ENCODE peak calls at places on chromosomes 1 and 21, in six cellular contexts. K is B cell, B is fibroblast of the aortic adventitia, A is prostate gland, F is upper lobe of right lung, T is breast epithelium. M is an unnamed sample.

GRCh38 chr1:220299337-220299736 is 27.1 kb upstream of the RAB3GAP2 start:
- DNase-seq in K (no peak), B (no peak), A (no peak), F (no peak), T (no peak), M (no peak)

GRCh38 chr1:33902486-33903209 is 38.8 kb downstream of the HMGB4 start:
- DNase-seq in K (no peak), B (peak), A (no peak), F (no peak), T (no peak), M (no peak)

GRCh38 chr1:219563568-219563967 is 49.3 kb downstream of the ZC3H11B start:
- DNase-seq in K (no peak), B (no peak), A (no peak), F (no peak), T (no peak), M (no peak)

GRCh38 chr1:157407367-157407766 is 144.9 kb downstream of the FCRL5 start:
- DNase-seq in K (no peak), B (no peak), A (no peak), F (no peak), T (no peak), M (no peak)

GRCh38 chr1:22341791-22342605 is 109.7 kb upstream of the ZBTB40 start:
- DNase-seq in K (no peak), B (peak), A (peak), F (no peak), T (no peak), M (no peak)

GRCh38 chr21:39927304-39927886 is 60.2 kb downstream of the PCP4 start:
- DNase-seq in K (no peak), B (no peak), A (no peak), F (no peak), T (no peak), M (no peak)

GRCh38 chr1:170819781-170820180 is 115.6 kb upstream of the MROH9 start:
- DNase-seq in K (no peak), B (no peak), A (no peak), F (no peak), T (no peak), M (no peak)

GRCh38 chr1:42931108-42931539 is 27.5 kb downstream of the SLC2A1 start:
- DNase-seq in K (peak), B (peak), A (no peak), F (peak), T (no peak), M (peak)

GRCh38 chr1:10629091-10629815 is 154.5 kb downstream of the PEX14 start:
- DNase-seq in K (no peak), B (no peak), A (no peak), F (peak), T (no peak), M (no peak)

GRCh38 chr1:241837901-241838300 is 10.1 kb upstream of the EXO1 start:
- DNase-seq in K (no peak), B (peak), A (no peak), F (no peak), T (no peak), M (no peak)

GRCh38 chr21:44511938-44512275 is 28.1 kb downstream of the KRTAP10-1 start:
- DNase-seq in K (no peak), B (no peak), A (no peak), F (no peak), T (no peak), M (no peak)

GRCh38 chr1:154557939-154558609 is 388 bp downstream of the UBE2Q1 start:
- DNase-seq in K (no peak), B (no peak), A (peak), F (peak), T (peak), M (peak)

GRCh38 chr21:41956926-41957729 is 3.3 kb upstream of the C2CD2 start:
- DNase-seq in K (no peak), B (peak), A (no peak), F (no peak), T (no peak), M (peak)

GRCh38 chr1:28062806-28063205 is 25.6 kb downstream of the EYA3 start:
- DNase-seq in K (no peak), B (no peak), A (no peak), F (no peak), T (no peak), M (no peak)

GRCh38 chr1:180941518-180942275 is 29.0 kb downstream of the KIAA1614 start:
- DNase-seq in K (no peak), B (no peak), A (no peak), F (no peak), T (no peak), M (no peak)

GRCh38 chr1:218380125-218380977 is 35.2 kb downstream of the TGFB2 start:
- DNase-seq in K (no peak), B (peak), A (peak), F (no peak), T (peak), M (no peak)

GRCh38 chr1:119713538-119714456 is 2.1 kb downstream of the PHGDH start:
- DNase-seq in K (no peak), B (peak), A (no peak), F (no peak), T (no peak), M (no peak)

GRCh38 chr1:60679524-60679923 is 402.8 kb upstream of the NFIA start:
- DNase-seq in K (no peak), B (no peak), A (no peak), F (no peak), T (no peak), M (no peak)

GRCh38 chr1:166822385-166822784 is 16.9 kb upstream of the POGK start:
- DNase-seq in K (no peak), B (no peak), A (no peak), F (no peak), T (no peak), M (no peak)

GRCh38 chr1:55331355-55331754 is 116.2 kb upstream of the USP24 start:
- DNase-seq in K (no peak), B (no peak), A (no peak), F (no peak), T (no peak), M (no peak)

GRCh38 chr1:201740609-201741231 is 88.2 kb upstream of the IPO9 start:
- DNase-seq in K (peak), B (no peak), A (no peak), F (no peak), T (no peak), M (no peak)

GRCh38 chr1:1014896-1015681 is 1.8 kb downstream of the ISG15 start:
- DNase-seq in K (no peak), B (no peak), A (no peak), F (no peak), T (no peak), M (no peak)

GRCh38 chr1:155938220-155938627 is 3.2 kb upstream of the RXFP4 start:
- DNase-seq in K (peak), B (peak), A (peak), F (no peak), T (no peak), M (peak)

GRCh38 chr1:220274122-220274855 is 2.0 kb upstream of the RAB3GAP2 start:
- DNase-seq in K (no peak), B (peak), A (no peak), F (no peak), T (peak), M (no peak)

GRCh38 chr1:19563336-19564097 is 78.2 kb upstream of the CAPZB start:
- DNase-seq in K (no peak), B (peak), A (peak), F (peak), T (peak), M (no peak)

GRCh38 chr21:17501107-17502006 is 11.5 kb upstream of the CXADR start:
- DNase-seq in K (no peak), B (no peak), A (no peak), F (no peak), T (no peak), M (no peak)

GRCh38 chr1:150564051-150564991 is 15.1 kb downstream of the MCL1 start:
- DNase-seq in K (no peak), B (peak), A (no peak), F (no peak), T (peak), M (no peak)

GRCh38 chr1:107640207-107640606 is 324.8 kb downstream of the VAV3 start:
- DNase-seq in K (no peak), B (no peak), A (no peak), F (no peak), T (no peak), M (no peak)

GRCh38 chr1:19084206-19084738 is 125.8 kb downstream of the UBR4 start:
- DNase-seq in K (no peak), B (no peak), A (no peak), F (no peak), T (no peak), M (no peak)

GRCh38 chr1:204415351-204415750 is 3.7 kb upstream of the PPP1R15B start:
- DNase-seq in K (no peak), B (no peak), A (no peak), F (no peak), T (no peak), M (no peak)

GRCh38 chr1:9371391-9371935 is 78.8 kb downstream of the SPSB1 start:
- DNase-seq in K (no peak), B (peak), A (peak), F (no peak), T (peak), M (no peak)

GRCh38 chr1:154598871-154599635 is 8.9 kb downstream of the ADAR start:
- DNase-seq in K (no peak), B (peak), A (no peak), F (no peak), T (no peak), M (no peak)

GRCh38 chr1:202901555-202901954 is 12.6 kb upstream of the RABIF start:
- DNase-seq in K (no peak), B (no peak), A (no peak), F (no peak), T (no peak), M (no peak)

GRCh38 chr1:54842206-54842915 is 41.2 kb upstream of the TTC22 start:
- DNase-seq in K (no peak), B (no peak), A (no peak), F (peak), T (peak), M (no peak)

GRCh38 chr1:206924549-206925115 is 2.9 kb upstream of the FCMR start:
- DNase-seq in K (no peak), B (no peak), A (no peak), F (no peak), T (no peak), M (peak)

DNA sequence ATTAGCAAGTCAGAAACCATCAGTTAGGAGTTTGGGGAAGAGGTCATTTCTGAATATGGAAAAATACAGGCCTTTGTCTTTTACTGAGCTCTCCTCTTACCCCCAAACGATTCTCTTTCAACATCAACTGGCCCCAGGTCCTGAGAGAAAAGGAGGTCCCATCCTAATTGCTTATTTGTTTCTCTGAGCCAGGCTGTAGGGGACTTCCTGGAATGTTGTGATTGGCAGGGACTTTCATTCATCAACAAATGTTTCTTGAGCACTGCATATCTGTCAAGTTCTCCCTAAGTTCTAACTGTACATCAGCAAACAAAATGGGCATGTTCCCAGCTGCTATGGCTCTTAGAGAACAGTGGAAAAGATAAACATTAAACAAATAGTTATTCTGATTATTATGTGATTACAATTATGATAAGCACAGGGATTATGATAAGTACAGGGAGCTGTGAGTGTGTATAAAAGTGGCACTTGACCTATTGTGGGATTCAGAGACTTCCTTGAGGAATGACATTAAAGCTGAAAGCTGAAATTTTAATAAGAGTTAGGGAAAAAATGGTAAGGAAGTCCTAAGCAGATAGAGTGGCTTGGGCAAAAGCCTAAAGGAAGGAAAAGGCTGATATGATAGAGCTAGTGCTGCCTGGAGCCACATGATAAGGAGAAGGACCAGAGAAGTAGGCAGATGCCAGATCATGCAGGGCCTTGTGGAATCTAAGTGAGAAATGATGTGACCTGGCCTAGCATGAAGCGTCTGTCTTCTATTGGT is 11.6 kb downstream of the GPX7 start:
- DNase-seq in K (no peak), B (no peak), A (no peak), F (no peak), T (no peak), M (no peak)
- TF ChIP-seq CTCF in K (no peak), B (no peak), A (no peak), F (no peak), T (no peak), M (no peak)

DNA sequence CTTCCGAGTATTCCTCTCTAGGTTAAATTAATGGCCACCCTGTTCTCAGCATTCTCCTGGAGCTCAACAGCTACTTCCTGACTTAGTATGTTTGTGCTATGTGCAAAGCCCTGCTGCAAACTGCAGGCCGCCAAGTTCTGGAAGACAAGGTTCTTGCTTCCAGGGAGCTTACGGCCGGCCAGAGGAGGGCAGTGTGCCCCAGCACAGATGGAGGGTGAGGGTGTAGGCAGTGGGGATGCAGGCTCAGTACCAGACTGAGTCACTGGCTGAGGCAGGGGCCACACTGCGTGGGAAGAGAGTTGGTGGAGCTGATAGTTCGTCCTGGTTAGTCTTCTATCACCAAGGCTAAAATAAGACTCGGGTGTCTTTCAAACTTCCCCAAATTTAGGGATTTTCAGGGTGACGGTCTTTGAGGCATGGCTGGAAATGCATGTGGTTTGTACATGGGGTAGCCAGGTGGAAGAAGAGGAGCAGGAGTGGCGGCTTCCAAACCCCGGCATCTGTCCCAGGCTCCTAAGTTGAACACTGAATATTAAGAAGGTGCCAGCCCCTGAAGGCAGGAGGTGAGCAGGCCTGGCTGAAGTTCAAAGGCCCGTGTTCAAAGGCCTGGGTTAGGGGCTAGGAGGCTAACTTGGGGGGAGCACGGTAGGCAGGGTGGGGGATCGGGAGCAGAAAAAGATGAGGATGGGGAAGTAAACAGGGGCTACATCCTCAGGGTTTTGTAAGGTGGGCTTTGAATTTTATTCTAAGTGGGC is 42.9 kb downstream of the ELK4 start:
- DNase-seq in K (no peak), B (peak), A (no peak), F (peak), T (no peak), M (no peak)
- TF ChIP-seq CTCF in K (no peak), B (peak), A (peak), F (peak), T (no peak), M (peak)

DNA sequence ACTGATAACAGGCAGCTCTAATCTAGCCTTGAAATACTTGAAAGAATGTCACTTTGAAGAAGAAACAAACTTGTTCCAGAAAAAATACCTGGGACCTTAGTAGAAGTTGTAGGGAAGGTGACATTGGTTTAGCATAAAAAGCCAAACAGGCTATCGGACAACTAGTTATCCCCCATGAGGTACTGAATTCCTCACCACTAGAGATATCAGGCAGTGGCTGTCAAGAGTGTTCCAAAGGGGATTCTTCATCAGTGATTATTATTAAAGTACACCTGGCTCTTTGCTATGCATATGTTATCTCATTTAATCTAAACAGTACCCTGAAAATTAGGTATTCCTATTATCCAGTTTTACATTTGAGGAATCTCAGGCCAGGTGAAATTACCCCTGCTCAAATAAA is 13.1 kb upstream of the HMGN2 start:
- DNase-seq in K (no peak), B (no peak), A (no peak), F (no peak), T (no peak), M (no peak)
- TF ChIP-seq CTCF in K (no peak), B (no peak), A (no peak), F (no peak), T (no peak), M (no peak)

GRCh38 chr1:90550616-90551406 is 166.3 kb downstream of the BARHL2 start:
- DNase-seq in K (no peak), B (no peak), A (no peak), F (no peak), T (no peak), M (no peak)
- TF ChIP-seq CTCF in K (no peak), B (no peak), A (no peak), F (no peak), T (no peak), M (no peak)

DNA sequence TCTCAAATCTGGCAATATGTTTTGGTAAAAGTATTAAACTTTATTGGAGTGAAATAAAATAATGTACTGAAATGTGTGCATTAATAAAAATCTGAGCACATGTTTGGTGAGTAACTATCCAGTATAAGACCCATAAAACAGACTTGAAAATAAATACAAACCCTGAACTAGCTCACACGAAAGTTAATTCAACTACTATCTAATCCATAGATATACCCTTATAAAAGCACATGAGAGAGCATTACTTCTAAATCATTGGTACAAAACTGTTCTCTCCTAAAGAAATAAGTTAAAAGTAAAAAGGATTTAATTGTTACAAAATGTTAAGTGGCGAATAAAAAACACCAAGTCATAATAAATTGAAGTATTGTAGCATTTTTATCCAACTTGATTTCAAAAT is 295.6 kb downstream of the PTPRC start:
- DNase-seq in K (no peak), B (peak), A (no peak), F (no peak), T (no peak), M (no peak)
- TF ChIP-seq CTCF in K (no peak), B (no peak), A (no peak), F (no peak), T (no peak), M (no peak)

GRCh38 chr1:41025979-41026819 is 4.7 kb upstream of the SLFNL1 start:
- DNase-seq in K (no peak), B (no peak), A (no peak), F (no peak), T (no peak), M (no peak)

GRCh38 chr1:41022424-41022823 is 899 bp upstream of the SLFNL1 start:
- DNase-seq in K (no peak), B (no peak), A (no peak), F (no peak), T (no peak), M (no peak)

GRCh38 chr1:41023279-41023990 is 1.9 kb upstream of the SLFNL1 start:
- DNase-seq in K (no peak), B (no peak), A (no peak), F (no peak), T (no peak), M (no peak)

GRCh38 chr1:41028034-41028642 is 6.6 kb upstream of the SLFNL1 start:
- DNase-seq in K (no peak), B (no peak), A (no peak), F (no peak), T (no peak), M (no peak)

GRCh38 chr1:41024953-41025352 is 3.4 kb upstream of the SLFNL1 start:
- DNase-seq in K (no peak), B (no peak), A (no peak), F (no peak), T (no peak), M (no peak)
- TF ChIP-seq CTCF in K (no peak), B (no peak), A (no peak), F (no peak), T (no peak), M (no peak)